ENCODE peak calls at places on chromosomes 7 and 10, in four cellular contexts. U is WTC11, D is HT1080, F is upper lobe of left lung. X is an unnamed sample.
A peak's percentile ranks its signal among the peaks of the same experiment; 100 is the strongest.

GRCh38 chr10:689433-690226 is at the start of gene DIP2C:
- DNase-seq in U (peak; percentile 70), D (no peak), F (peak; percentile 67), X (no peak)

GRCh38 chr7:57638651-57639050 is 188.7 kb downstream of the ZNF716 start:
- DNase-seq in U (no peak), D (no peak), F (peak; percentile 3), X (no peak)

GRCh38 chr7:55550010-55550409 is 22.3 kb downstream of the VOPP1 start:
- DNase-seq in U (no peak), D (no peak), F (no peak), X (no peak)

GRCh38 chr7:81574723-81575326 is 195.0 kb downstream of the HGF start:
- DNase-seq in U (no peak), D (no peak), F (no peak), X (no peak)

GRCh38 chr10:69303632-69304035 is 25.3 kb downstream of the HK1 start:
- DNase-seq in U (no peak), D (peak; percentile 64), F (no peak), X (no peak)

GRCh38 chr10:72099054-72099921 is 10.9 kb upstream of the SPOCK2 start:
- DNase-seq in U (no peak), D (no peak), F (no peak), X (no peak)

GRCh38 chr10:17229717-17229966 is 1.6 kb downstream of the VIM start:
- DNase-seq in U (no peak), D (no peak), F (no peak), X (no peak)

GRCh38 chr7:27199820-27200760 is at the start of gene HOXA13:
- DNase-seq in U (no peak), D (peak; percentile 70), F (no peak), X (no peak)

GRCh38 chr7:41313171-41313570 is 389.7 kb downstream of the INHBA start:
- DNase-seq in U (no peak), D (no peak), F (no peak), X (no peak)

GRCh38 chr7:151920533-151920932 is 35.7 kb upstream of the GALNTL5 start:
- DNase-seq in U (no peak), D (no peak), F (peak; percentile 42), X (no peak)

GRCh38 chr10:74189999-74190421 is 39.0 kb downstream of the ADK start:
- DNase-seq in U (no peak), D (peak; percentile 85), F (peak; percentile 79), X (no peak)

GRCh38 chr10:90842710-90843109 is 15.1 kb downstream of the HTR7 start:
- DNase-seq in U (no peak), D (peak; percentile 10), F (no peak), X (no peak)

GRCh38 chr7:7944619-7945282 is 23.8 kb upstream of the GLCCI1 start:
- DNase-seq in U (no peak), D (no peak), F (peak; percentile 33), X (no peak)